ENCODE peak calls at places on chromosome 7, in eight cellular contexts. J is T-helper 2 cell; D is T follicular helper cell; P is naive thymus-derived CD8-positive, alpha-beta T cell; U is HTR-8/SVneo; K is H54; X is effector memory CD8-positive, alpha-beta T cell; N is Calu3. I is an unnamed sample.

GRCh38 chr7:138204989-138205298 is 128.7 kb downstream of the AKR1D1 start:
- DNase-seq in X (no peak), K (no peak), P (no peak), N (no peak), U (no peak), D (no peak), J (no peak), I (no peak)

GRCh38 chr7:30655096-30655970 is 26.9 kb downstream of the CRHR2 start:
- DNase-seq in U (no peak), K (no peak), D (no peak), J (no peak), X (no peak), P (no peak), N (no peak), I (no peak)

GRCh38 chr7:92836489-92837213 is at the start of gene CDK6:
- DNase-seq in X (peak; percentile 62), N (peak; percentile 73), P (peak; percentile 52), U (peak; percentile 37), J (peak; percentile 51), K (peak; percentile 62), D (peak; percentile 44), I (no peak)

GRCh38 chr7:111560773-111561658 is 1.3 kb downstream of the IMMP2L start:
- DNase-seq in K (no peak), P (no peak), D (no peak), J (no peak), N (peak; percentile 29), U (no peak), X (no peak), I (no peak)

GRCh38 chr7:10875081-10875480 is 98.6 kb upstream of the PHF14 start:
- DNase-seq in X (no peak), P (no peak), D (no peak), N (no peak), U (no peak), K (no peak), J (no peak), I (no peak)

GRCh38 chr7:130113887-130114286 is 43.6 kb downstream of the KLHDC10 start:
- DNase-seq in U (no peak), D (no peak), P (no peak), X (no peak), J (no peak), K (no peak), N (no peak), I (no peak)

GRCh38 chr7:131196808-131197207 is 130.9 kb upstream of the MKLN1 start:
- DNase-seq in K (no peak), P (no peak), J (no peak), X (no peak), D (no peak), N (no peak), U (peak; percentile 9), I (no peak)

GRCh38 chr7:37921340-37921805 is 933 bp downstream of the EPDR1 start:
- DNase-seq in U (no peak), D (no peak), J (no peak), K (peak; percentile 63), X (no peak), N (peak; percentile 54), P (no peak), I (no peak)

GRCh38 chr7:55345292-55345691 is 19.8 kb upstream of the LANCL2 start:
- DNase-seq in J (no peak), N (no peak), K (no peak), U (no peak), X (no peak), P (no peak), D (no peak), I (no peak)

GRCh38 chr7:128387216-128387615 is 22.6 kb downstream of the IMPDH1 start:
- DNase-seq in P (no peak), N (no peak), K (no peak), X (no peak), J (no peak), D (no peak), U (no peak), I (no peak)

GRCh38 chr7:140625908-140626868 is 14.4 kb downstream of the DENND2A start:
- DNase-seq in J (no peak), N (no peak), X (no peak), P (no peak), D (no peak), U (peak; percentile 90), K (peak; percentile 90), I (peak; percentile 97)

GRCh38 chr7:129969881-129970446 is 17.2 kb upstream of the UBE2H start:
- DNase-seq in X (no peak), J (no peak), N (peak; percentile 91), P (no peak), U (peak; percentile 62), D (no peak), K (peak; percentile 54), I (no peak)

GRCh38 chr7:39589323-39590111 is 23.3 kb downstream of the YAE1 start:
- DNase-seq in K (peak; percentile 72), P (peak; percentile 41), D (peak; percentile 48), U (peak; percentile 65), J (peak; percentile 38), N (peak; percentile 58), X (peak; percentile 17), I (no peak)

GRCh38 chr7:91344911-91345310 is 80.7 kb downstream of the FZD1 start:
- DNase-seq in J (no peak), K (no peak), U (no peak), D (no peak), X (no peak), N (no peak), P (no peak), I (no peak)

GRCh38 chr7:27606270-27607209 is 56.1 kb downstream of the HIBADH start:
- DNase-seq in X (no peak), K (no peak), D (no peak), J (no peak), P (no peak), U (peak; percentile 12), N (no peak), I (no peak)

GRCh38 chr7:123184271-123184670 is 15.5 kb downstream of the SLC13A1 start:
- DNase-seq in N (no peak), J (no peak), D (no peak), X (no peak), P (no peak), U (no peak), K (no peak), I (no peak)

GRCh38 chr7:128215281-128215680 is 25.8 kb upstream of the LEP start:
- DNase-seq in J (no peak), U (no peak), X (no peak), D (no peak), K (no peak), N (no peak), P (no peak), I (no peak)